ENCODE peak calls at places on chromosomes 1 and 21, in eight cellular contexts. J, N, Y, I, S, F, W and K are unnamed samples.
A peak's percentile ranks its signal among the peaks of the same experiment; 100 is the strongest.

GRCh38 chr1:13699936-13700520 is at the start of gene PRDM2:
- DNase-seq in J (peak; percentile 17), I (peak; percentile 58), N (peak; percentile 76), Y (peak; percentile 46), F (no peak), W (no peak), S (peak; percentile 52), K (peak; percentile 55)

GRCh38 chr1:196115641-196116040 is 492.6 kb downstream of the KCNT2 start:
- DNase-seq in I (no peak), N (no peak), W (no peak), S (no peak), J (peak; percentile 70), Y (no peak), F (no peak), K (peak; percentile 72)

GRCh38 chr1:12549460-12550349 is 68.3 kb downstream of the DHRS3 start:
- DNase-seq in I (peak; percentile 85), J (peak; percentile 98), F (peak; percentile 59), Y (no peak), N (no peak), W (peak; percentile 83), S (peak; percentile 75), K (peak; percentile 68)

GRCh38 chr1:177138347-177138746 is 26.2 kb downstream of the ASTN1 start:
- DNase-seq in F (no peak), I (no peak), N (no peak), J (no peak), S (no peak), W (no peak), Y (no peak), K (no peak)

GRCh38 chr1:25096307-25097150 is 135.8 kb downstream of the SYF2 start:
- DNase-seq in S (no peak), Y (no peak), W (no peak), N (no peak), I (no peak), F (no peak), J (no peak), K (no peak)

GRCh38 chr1:50060279-50060678 is 36.5 kb upstream of the AGBL4 start:
- DNase-seq in N (no peak), W (no peak), S (no peak), I (no peak), J (no peak), F (no peak), Y (no peak), K (no peak)

GRCh38 chr21:42632336-42632751 is 21.1 kb upstream of the PDE9A start:
- DNase-seq in Y (no peak), S (no peak), I (no peak), W (no peak), F (no peak), J (no peak), N (no peak), K (no peak)

GRCh38 chr1:37752583-37753471 is 12.1 kb downstream of the EPHA10 start:
- DNase-seq in F (no peak), W (peak; percentile 8), Y (no peak), N (peak; percentile 71), S (peak; percentile 40), J (no peak), I (no peak), K (no peak)

GRCh38 chr1:29256979-29257804 is 20.9 kb downstream of the PTPRU start:
- DNase-seq in S (no peak), W (no peak), F (no peak), J (no peak), I (peak; percentile 63), Y (no peak), N (no peak), K (no peak)

GRCh38 chr1:9181990-9182783 is 52.4 kb upstream of the H6PD start:
- DNase-seq in S (peak; percentile 65), F (no peak), J (no peak), I (peak; percentile 67), W (no peak), N (peak; percentile 75), Y (no peak), K (peak; percentile 40)

GRCh38 chr1:31768939-31769704 is 5.0 kb upstream of the ADGRB2 start:
- DNase-seq in Y (no peak), W (no peak), S (no peak), F (no peak), I (no peak), J (no peak), N (no peak), K (no peak)

GRCh38 chr1:8118031-8118451 is 91.9 kb upstream of the ERRFI1 start:
- DNase-seq in F (no peak), I (no peak), N (no peak), S (no peak), W (no peak), Y (no peak), J (no peak), K (no peak)

GRCh38 chr1:160500321-160500990 is 22.6 kb downstream of the SLAMF6 start:
- DNase-seq in N (no peak), S (no peak), I (no peak), F (no peak), J (no peak), W (no peak), Y (no peak), K (no peak)
- TF ChIP-seq CTCF in N (no peak), S (no peak), I (no peak), F (no peak), J (no peak), W (no peak), Y (no peak), K (no peak)

DNA sequence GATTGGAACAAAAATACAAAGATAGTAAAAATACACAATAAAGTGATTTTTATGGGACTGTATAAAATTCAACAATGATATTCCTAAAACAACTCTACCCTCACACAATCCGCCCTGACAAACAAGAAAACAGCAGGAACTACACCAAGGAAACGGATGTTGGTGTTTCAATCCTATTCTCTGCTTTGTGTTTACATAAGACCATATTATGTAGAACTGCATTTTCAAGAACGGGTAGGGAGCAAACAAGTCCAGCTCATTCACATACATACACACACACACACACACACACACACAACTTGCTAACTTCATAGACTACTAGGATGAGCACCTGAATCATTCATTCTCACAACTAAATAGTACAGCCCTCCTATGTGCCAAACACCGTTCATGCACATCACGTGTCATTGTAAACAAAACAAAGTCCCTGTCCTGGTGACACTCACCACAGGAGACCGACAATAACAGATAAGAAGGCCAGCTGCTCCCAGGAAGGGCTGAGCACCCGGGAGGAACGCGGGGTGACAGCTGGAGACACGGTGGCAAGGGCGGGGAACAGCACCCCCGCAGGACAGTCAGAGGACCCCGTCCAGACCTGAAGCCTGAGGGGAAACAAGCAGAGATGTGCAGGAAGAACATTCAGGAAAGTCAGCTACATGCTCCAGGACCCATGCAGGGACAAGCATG is 43.0 kb downstream of the NPHP4 start:
- DNase-seq in N (no peak), Y (no peak), I (no peak), F (no peak), S (no peak), J (no peak), W (no peak), K (no peak)
- TF ChIP-seq CTCF in N (no peak), Y (no peak), I (no peak), F (no peak), S (no peak), J (peak; percentile 1), W (peak; percentile 52), K (no peak)

GRCh38 chr1:198254521-198254920 is 97.7 kb downstream of the NEK7 start:
- DNase-seq in J (no peak), S (no peak), W (no peak), N (no peak), I (no peak), Y (no peak), F (no peak), K (no peak)
- TF ChIP-seq CTCF in J (no peak), S (no peak), W (peak; percentile 15), N (no peak), I (no peak), Y (peak; percentile 19), F (no peak), K (peak; percentile 24)

DNA sequence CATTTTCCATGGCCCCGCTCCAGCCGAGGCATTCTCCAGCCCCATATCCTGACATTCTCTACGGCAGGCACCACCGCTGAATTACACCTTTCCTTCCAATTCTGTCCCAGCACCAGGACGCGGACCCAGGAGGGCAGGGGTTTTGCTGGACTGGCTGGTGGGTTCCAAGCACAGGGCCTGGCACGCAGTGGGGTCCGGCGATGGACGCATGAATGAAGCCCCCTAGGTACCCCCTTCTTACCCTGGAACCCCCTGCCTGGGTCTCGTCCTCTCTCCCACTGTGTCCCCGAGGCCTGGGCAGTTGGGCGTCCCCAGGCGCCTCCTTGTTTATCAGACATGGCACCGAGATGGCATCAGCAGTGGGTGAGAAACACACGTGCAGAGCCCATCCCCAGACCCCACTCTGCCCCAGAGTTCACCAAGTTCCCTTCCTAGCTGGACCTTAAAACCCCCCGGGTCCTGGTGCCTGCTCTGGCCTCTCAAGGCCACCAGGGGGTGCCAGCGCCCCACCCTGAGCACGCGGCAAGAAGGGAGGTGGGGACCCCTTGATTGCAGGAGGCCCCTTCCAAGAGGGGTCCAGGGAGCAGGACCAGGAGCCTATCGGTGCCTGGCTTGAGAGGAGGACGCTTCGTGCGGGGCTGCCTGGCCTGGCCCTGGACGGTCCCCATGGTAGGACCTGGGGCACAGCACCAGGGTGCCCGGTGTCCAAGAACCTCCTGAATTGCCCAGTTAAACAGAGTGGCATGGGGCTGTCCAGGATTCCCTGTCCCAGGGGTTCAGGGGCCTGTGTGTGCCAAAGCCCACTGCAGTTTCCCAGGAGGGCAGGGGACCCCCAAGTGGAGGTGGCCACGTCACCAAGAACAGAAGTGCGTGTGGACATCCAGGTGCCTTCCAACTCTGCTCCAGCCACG is 46.1 kb downstream of the MEGF6 start:
- DNase-seq in F (no peak), W (no peak), S (peak; percentile 40), I (no peak), J (peak; percentile 10), N (peak; percentile 82), Y (peak; percentile 21), K (no peak)
- TF ChIP-seq CTCF in F (no peak), W (peak; percentile 91), S (peak; percentile 85), I (peak; percentile 61), J (peak; percentile 91), N (peak; percentile 93), Y (peak; percentile 82), K (peak; percentile 93)

DNA sequence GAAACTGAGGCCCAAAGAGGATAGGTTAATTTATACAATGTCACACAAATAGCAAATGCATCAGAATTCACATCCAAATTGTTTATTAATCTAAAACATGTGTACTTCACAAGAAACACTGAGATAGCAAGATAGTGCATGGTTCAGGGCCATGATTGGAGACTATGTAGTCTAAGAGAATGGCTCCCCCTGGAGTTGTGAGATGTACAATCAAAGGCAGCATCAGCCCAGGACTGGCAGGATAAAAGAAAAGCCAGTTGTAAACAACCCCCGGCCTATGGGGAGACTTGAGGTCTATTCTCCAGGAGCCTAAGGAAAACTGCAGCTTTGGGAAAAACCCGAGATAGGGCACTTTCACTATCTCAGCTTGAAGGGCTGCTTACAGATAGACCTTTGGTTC is 511.0 kb downstream of the OMA1 start:
- DNase-seq in S (no peak), Y (no peak), F (no peak), W (no peak), J (no peak), N (no peak), I (no peak), K (no peak)
- TF ChIP-seq CTCF in S (no peak), Y (no peak), F (no peak), W (peak; percentile 33), J (peak; percentile 12), N (no peak), I (no peak), K (no peak)